ENCODE peak calls at places on chromosome 14, in nine cellular contexts. W is GM19239; C is GM03348; Q is H7; H is activated T-helper 1 cell treated with anti-CD3 and anti-CD28 coated beads, Interleukin-2, amount 50 U/mL, for 16 hours; Z is NCI-H82; U is CD4-positive, alpha-beta T cell; O is stimulated activated CD4-positive, alpha-beta T cell treated with anti-CD3 and anti-CD28 coated beads, TNF-alpha, amount 100 ng/mL, for 1 hour; X is CD8-positive, alpha-beta T cell. Y is an unnamed sample.

GRCh38 chr14:37658174-37658573 is 62.7 kb downstream of the TTC6 start:
- DNase-seq in W (no peak), C (no peak), Q (no peak), H (no peak), Z (no peak), U (no peak), O (no peak), X (no peak), Y (no peak)

GRCh38 chr14:37650356-37651037 is 55.1 kb downstream of the TTC6 start:
- DNase-seq in W (no peak), C (no peak), Q (no peak), H (no peak), Z (no peak), U (no peak), O (no peak), X (no peak), Y (no peak)

GRCh38 chr14:103400537-103400936 is 15.3 kb downstream of the MARK3 start:
- DNase-seq in W (no peak), C (no peak), Q (no peak), H (no peak), Z (no peak), U (no peak), O (no peak), X (no peak), Y (no peak)

GRCh38 chr14:99268776-99269510 is 3.1 kb downstream of the BCL11B start:
- DNase-seq in W (no peak), C (no peak), Q (peak), H (no peak), Z (peak), U (no peak), O (no peak), X (peak), Y (peak)

GRCh38 chr14:83556746-83557460 is 1973.0 kb upstream of the FLRT2 start:
- DNase-seq in W (no peak), C (peak), Q (no peak), H (no peak), Z (no peak), U (no peak), O (no peak), X (no peak), Y (no peak)

GRCh38 chr14:60266021-60266937 is 17.3 kb downstream of the PPM1A start:
- DNase-seq in W (no peak), C (no peak), Q (peak), H (no peak), Z (peak), U (peak), O (no peak), X (peak), Y (peak)

GRCh38 chr14:100296106-100296651 is 10.1 kb downstream of the SLC25A29 start:
- DNase-seq in W (no peak), C (no peak), Q (no peak), H (no peak), Z (no peak), U (no peak), O (no peak), X (no peak), Y (no peak)

GRCh38 chr14:20969336-20969735 is 14.0 kb downstream of the RNASE2 start:
- DNase-seq in W (no peak), C (no peak), Q (no peak), H (no peak), Z (no peak), U (no peak), O (no peak), X (no peak), Y (no peak)

GRCh38 chr14:22414876-22415632 is 174.0 kb downstream of the DAD1 start:
- DNase-seq in W (no peak), C (no peak), Q (no peak), H (no peak), Z (no peak), U (no peak), O (no peak), X (no peak), Y (no peak)

GRCh38 chr14:56156096-56156495 is 37.9 kb downstream of the PELI2 start:
- DNase-seq in W (no peak), C (peak), Q (no peak), H (no peak), Z (no peak), U (no peak), O (no peak), X (no peak), Y (no peak)

GRCh38 chr14:57352771-57353170 is 37.6 kb upstream of the NAA30 start:
- DNase-seq in W (no peak), C (no peak), Q (no peak), H (no peak), Z (peak), U (no peak), O (no peak), X (no peak), Y (no peak)

GRCh38 chr14:23120405-23121251 is 1.6 kb upstream of the CEBPE start:
- DNase-seq in W (peak), C (peak), Q (peak), H (peak), Z (peak), U (peak), O (peak), X (peak), Y (peak)

GRCh38 chr14:105938055-105938863 is 411.9 kb downstream of the TMEM121 start:
- DNase-seq in W (no peak), C (no peak), Q (no peak), H (no peak), Z (no peak), U (no peak), O (no peak), X (no peak), Y (no peak)

GRCh38 chr14:41872906-41873305 is 266.2 kb downstream of the LRFN5 start:
- DNase-seq in W (no peak), C (no peak), Q (no peak), H (no peak), Z (no peak), U (no peak), O (no peak), X (no peak), Y (no peak)

GRCh38 chr14:60332869-60333268 is 83.8 kb downstream of the PPM1A start:
- DNase-seq in W (no peak), C (no peak), Q (no peak), H (no peak), Z (no peak), U (no peak), O (no peak), X (no peak), Y (no peak)

GRCh38 chr14:101004954-101005353 is 101.4 kb upstream of the RTL1 start:
- DNase-seq in W (no peak), C (no peak), Q (peak), H (no peak), Z (no peak), U (no peak), O (no peak), X (no peak), Y (no peak)

GRCh38 chr14:60553855-60554254 is 44.9 kb downstream of the SIX6 start:
- DNase-seq in W (no peak), C (peak), Q (no peak), H (no peak), Z (no peak), U (no peak), O (no peak), X (no peak), Y (no peak)

GRCh38 chr14:51188566-51189185 is 51.4 kb upstream of the TMX1 start:
- DNase-seq in W (no peak), C (peak), Q (no peak), H (no peak), Z (no peak), U (no peak), O (no peak), X (no peak), Y (no peak)

GRCh38 chr14:74508292-74508731 is 14.7 kb downstream of the ISCA2 start:
- DNase-seq in W (no peak), C (no peak), Q (peak), H (no peak), Z (peak), U (no peak), O (no peak), X (no peak), Y (no peak)

GRCh38 chr14:75242546-75243273 is 35.9 kb upstream of the FOS start:
- DNase-seq in W (no peak), C (peak), Q (peak), H (no peak), Z (peak), U (no peak), O (no peak), X (no peak), Y (no peak)

Y was measured in CD8-positive, alpha-beta memory T cell.